ENCODE peak calls at places on chromosome 9, in seven cellular contexts. O, T, S, B, H, V and N are unnamed samples.

GRCh38 chr9:94156549-94157407 is 72.5 kb downstream of the PTPDC1 start:
- DNase-seq in O (no peak), T (peak; percentile 81), S (peak; percentile 70), B (peak; percentile 92), H (no peak), V (peak; percentile 75), N (no peak)

GRCh38 chr9:99678550-99678949 is 143.1 kb upstream of the NR4A3 start:
- DNase-seq in O (no peak), T (no peak), S (no peak), B (no peak), H (no peak), V (no peak), N (no peak)

GRCh38 chr9:17509151-17509550 is 69.7 kb upstream of the SH3GL2 start:
- DNase-seq in O (no peak), T (no peak), S (no peak), B (no peak), H (no peak), V (no peak), N (no peak)

GRCh38 chr9:70218767-70219166 is 40.0 kb upstream of the SMC5 start:
- DNase-seq in O (no peak), T (peak; percentile 87), S (no peak), B (no peak), H (no peak), V (peak; percentile 27), N (no peak)

GRCh38 chr9:119788876-119789275 is 419.6 kb upstream of the BRINP1 start:
- DNase-seq in O (no peak), T (no peak), S (no peak), B (no peak), H (no peak), V (no peak), N (no peak)

GRCh38 chr9:19028835-19029451 is 4.1 kb downstream of the SAXO1 start:
- DNase-seq in O (peak; percentile 85), T (peak; percentile 77), S (peak; percentile 67), B (no peak), H (peak; percentile 61), V (peak; percentile 69), N (peak; percentile 76)

GRCh38 chr9:132327537-132327936 is 27.2 kb downstream of the SETX start:
- DNase-seq in O (no peak), T (no peak), S (no peak), B (no peak), H (no peak), V (no peak), N (no peak)

GRCh38 chr9:5886114-5886939 is 4.4 kb upstream of the MLANA start:
- DNase-seq in O (peak; percentile 92), T (peak; percentile 68), S (peak; percentile 59), B (peak; percentile 69), H (peak; percentile 91), V (peak; percentile 76), N (peak; percentile 88)

GRCh38 chr9:136140966-136141365 is 22.3 kb upstream of the TMEM250 start:
- DNase-seq in O (no peak), T (peak; percentile 10), S (no peak), B (no peak), H (no peak), V (peak; percentile 16), N (no peak)

GRCh38 chr9:127178646-127179632 is 56.5 kb upstream of the ANGPTL2 start:
- DNase-seq in O (peak; percentile 40), T (no peak), S (no peak), B (peak; percentile 57), H (peak; percentile 39), V (no peak), N (no peak)

GRCh38 chr9:20307662-20308061 is 314.6 kb downstream of the MLLT3 start:
- DNase-seq in O (peak; percentile 55), T (no peak), S (no peak), B (no peak), H (peak; percentile 63), V (no peak), N (no peak)
- TF ChIP-seq CTCF in O (peak; percentile 37), T (no peak), S (no peak), B (no peak), H (peak; percentile 26), V (no peak), N (no peak)

DNA sequence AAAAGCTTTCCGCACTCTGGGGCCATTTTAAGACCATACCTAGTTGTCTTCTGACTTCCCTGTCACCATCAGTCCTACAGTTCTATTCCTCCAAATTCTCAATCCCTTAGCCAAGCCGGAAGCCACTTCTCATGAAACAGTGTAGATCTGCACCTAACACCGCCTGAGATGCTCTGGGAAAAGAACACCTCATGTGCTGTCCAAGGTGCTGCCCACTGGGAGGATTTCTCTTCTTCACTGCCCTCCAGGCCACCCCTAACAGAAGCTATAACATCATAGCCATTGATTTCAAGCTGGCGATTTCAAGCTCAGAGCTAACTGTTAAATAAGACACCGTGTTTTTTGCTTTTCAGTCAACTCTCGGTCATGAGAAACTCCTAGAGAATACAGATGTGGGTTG is 559.3 kb downstream of the CCDC171 start:
- DNase-seq in O (peak; percentile 42), T (no peak), S (no peak), B (no peak), H (no peak), V (peak; percentile 19), N (no peak)
- TF ChIP-seq CTCF in O (no peak), T (no peak), S (no peak), B (no peak), H (no peak), V (no peak), N (no peak)

DNA sequence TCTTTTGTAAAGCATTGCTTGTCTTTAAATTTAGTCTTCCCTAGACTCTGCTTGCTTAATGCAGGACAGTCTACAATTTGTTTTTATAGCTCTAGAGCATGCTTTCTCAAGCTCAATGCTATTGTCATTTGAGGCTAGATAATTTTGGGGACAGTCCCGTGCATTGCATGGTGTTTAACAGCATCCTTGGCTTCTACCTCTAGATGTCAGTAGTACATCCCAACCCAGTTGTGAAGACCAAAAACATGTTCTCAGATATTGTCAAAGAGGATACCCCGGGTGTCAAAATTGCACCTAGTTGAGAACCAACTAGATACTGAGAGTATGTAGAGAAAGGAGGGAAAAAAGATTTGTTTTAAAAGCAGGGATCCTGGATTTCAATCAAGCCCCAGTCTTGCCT is 277.5 kb downstream of the CEMIP2 start:
- DNase-seq in O (peak; percentile 36), T (peak; percentile 2), S (no peak), B (no peak), H (no peak), V (peak; percentile 30), N (peak; percentile 19)
- TF ChIP-seq CTCF in O (peak; percentile 70), T (peak; percentile 24), S (peak; percentile 41), B (no peak), H (peak; percentile 61), V (peak; percentile 57), N (peak; percentile 10)

GRCh38 chr9:130426883-130427282 is 17.9 kb upstream of the ASS1 start:
- DNase-seq in O (no peak), T (peak; percentile 82), S (peak; percentile 44), B (no peak), H (peak; percentile 60), V (peak; percentile 96), N (no peak)
- TF ChIP-seq CTCF in O (no peak), T (no peak), S (no peak), B (no peak), H (no peak), V (peak; percentile 5), N (no peak)

DNA sequence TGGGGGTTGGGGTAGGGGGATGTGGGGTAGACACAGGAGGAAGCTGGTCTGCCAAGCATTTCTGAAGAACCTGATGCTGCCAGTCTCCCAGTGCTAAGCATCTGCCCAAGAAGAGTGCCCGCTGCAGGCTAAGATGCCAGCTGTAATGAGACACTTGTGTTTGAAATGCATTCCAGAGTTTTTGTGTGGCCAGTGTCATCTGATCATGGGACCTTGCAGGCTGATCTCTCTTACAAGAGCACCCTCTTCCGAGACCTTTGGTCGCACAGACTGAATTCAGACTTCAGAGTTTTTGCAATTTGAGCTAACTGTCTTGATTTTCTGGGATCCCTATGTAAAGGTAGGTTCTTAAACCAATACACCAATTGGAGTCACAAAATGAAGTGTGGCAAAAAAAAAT is 58.1 kb downstream of the DENND1A start:
- DNase-seq in O (peak; percentile 24), T (no peak), S (no peak), B (no peak), H (no peak), V (no peak), N (no peak)
- TF ChIP-seq CTCF in O (peak; percentile 21), T (no peak), S (no peak), B (no peak), H (no peak), V (no peak), N (no peak)